ENCODE peak calls at places on chromosomes 16 and 17, in eight cellular contexts. One of them, this sample, is unnamed.

GRCh38 chr17:35171834-35172233 is 22.4 kb downstream of the SLC35G3 start:
- DNase-seq in transverse colon: no peak
- DNase-seq in prostate gland: no peak
- DNase-seq in IMR-90: peak
- DNase-seq in A549: no peak
- DNase-seq in K562: no peak
- DNase-seq in esophagus squamous epithelium: no peak
- DNase-seq in stomach: no peak
- DNase-seq in this sample: no peak

GRCh38 chr17:48054238-48055185 is 6.4 kb downstream of the NFE2L1 start:
- DNase-seq in prostate gland: peak
- DNase-seq in IMR-90: peak
- DNase-seq in stomach: peak
- DNase-seq in K562: peak
- DNase-seq in esophagus squamous epithelium: no peak
- DNase-seq in transverse colon: peak
- DNase-seq in A549: no peak
- DNase-seq in this sample: peak

GRCh38 chr16:8730335-8730915 is 56.0 kb downstream of the ABAT start:
- DNase-seq in IMR-90: no peak
- DNase-seq in transverse colon: no peak
- DNase-seq in K562: no peak
- DNase-seq in prostate gland: peak
- DNase-seq in A549: no peak
- DNase-seq in esophagus squamous epithelium: no peak
- DNase-seq in stomach: no peak
- DNase-seq in this sample: peak

GRCh38 chr17:44398692-44399691 is 9.5 kb upstream of the ITGA2B start:
- DNase-seq in stomach: no peak
- DNase-seq in esophagus squamous epithelium: no peak
- DNase-seq in prostate gland: no peak
- DNase-seq in transverse colon: no peak
- DNase-seq in K562: no peak
- DNase-seq in IMR-90: peak
- DNase-seq in A549: no peak
- DNase-seq in this sample: no peak

GRCh38 chr17:63474174-63474913 is 2.5 kb upstream of the ACE start:
- DNase-seq in transverse colon: peak
- DNase-seq in prostate gland: peak
- DNase-seq in stomach: peak
- DNase-seq in A549: no peak
- DNase-seq in esophagus squamous epithelium: no peak
- DNase-seq in IMR-90: no peak
- DNase-seq in K562: no peak
- DNase-seq in this sample: peak

GRCh38 chr16:85029413-85029794 is 1.8 kb downstream of the KIAA0513 start:
- DNase-seq in IMR-90: peak
- DNase-seq in A549: no peak
- DNase-seq in esophagus squamous epithelium: no peak
- DNase-seq in K562: peak
- DNase-seq in stomach: no peak
- DNase-seq in transverse colon: peak
- DNase-seq in prostate gland: peak
- DNase-seq in this sample: no peak

GRCh38 chr17:48194097-48194550 is 86.6 kb downstream of the SNX11 start:
- DNase-seq in esophagus squamous epithelium: no peak
- DNase-seq in IMR-90: peak
- DNase-seq in K562: no peak
- DNase-seq in prostate gland: no peak
- DNase-seq in transverse colon: no peak
- DNase-seq in A549: no peak
- DNase-seq in stomach: no peak
- DNase-seq in this sample: no peak

GRCh38 chr17:75338335-75338734 is 49.1 kb upstream of the SLC25A19 start:
- DNase-seq in prostate gland: no peak
- DNase-seq in esophagus squamous epithelium: no peak
- DNase-seq in IMR-90: peak
- DNase-seq in K562: no peak
- DNase-seq in A549: no peak
- DNase-seq in stomach: no peak
- DNase-seq in transverse colon: no peak
- DNase-seq in this sample: no peak

GRCh38 chr16:3965306-3965705 is 84.8 kb upstream of the CREBBP start:
- DNase-seq in IMR-90: no peak
- DNase-seq in esophagus squamous epithelium: no peak
- DNase-seq in stomach: no peak
- DNase-seq in A549: no peak
- DNase-seq in prostate gland: no peak
- DNase-seq in K562: no peak
- DNase-seq in transverse colon: no peak
- DNase-seq in this sample: no peak

GRCh38 chr16:28304214-28304613 is 11.9 kb downstream of the SBK1 start:
- DNase-seq in A549: no peak
- DNase-seq in transverse colon: no peak
- DNase-seq in K562: peak
- DNase-seq in stomach: peak
- DNase-seq in prostate gland: no peak
- DNase-seq in esophagus squamous epithelium: no peak
- DNase-seq in IMR-90: peak
- DNase-seq in this sample: peak

GRCh38 chr17:79800325-79801155 is 3.7 kb upstream of the CBX8 start:
- DNase-seq in transverse colon: peak
- DNase-seq in prostate gland: no peak
- DNase-seq in IMR-90: peak
- DNase-seq in A549: no peak
- DNase-seq in esophagus squamous epithelium: no peak
- DNase-seq in stomach: no peak
- DNase-seq in K562: no peak
- DNase-seq in this sample: peak

GRCh38 chr16:47465919-47466630 is 4.9 kb downstream of the PHKB start:
- DNase-seq in K562: no peak
- DNase-seq in prostate gland: no peak
- DNase-seq in transverse colon: no peak
- DNase-seq in esophagus squamous epithelium: no peak
- DNase-seq in A549: no peak
- DNase-seq in IMR-90: no peak
- DNase-seq in stomach: no peak
- DNase-seq in this sample: no peak

GRCh38 chr17:19747829-19748806 is at the start of gene ALDH3A1:
- DNase-seq in transverse colon: peak
- DNase-seq in IMR-90: no peak
- DNase-seq in esophagus squamous epithelium: no peak
- DNase-seq in K562: no peak
- DNase-seq in stomach: peak
- DNase-seq in prostate gland: peak
- DNase-seq in A549: peak
- DNase-seq in this sample: peak

GRCh38 chr16:57470683-57471082 is 8.2 kb downstream of the POLR2C start:
- DNase-seq in prostate gland: no peak
- DNase-seq in K562: no peak
- DNase-seq in A549: no peak
- DNase-seq in IMR-90: no peak
- DNase-seq in transverse colon: peak
- DNase-seq in stomach: peak
- DNase-seq in esophagus squamous epithelium: no peak
- DNase-seq in this sample: peak

GRCh38 chr17:41792835-41793748 is 6.6 kb upstream of the JUP start:
- DNase-seq in K562: peak
- DNase-seq in IMR-90: peak
- DNase-seq in A549: peak
- DNase-seq in stomach: peak
- DNase-seq in transverse colon: peak
- DNase-seq in prostate gland: peak
- DNase-seq in esophagus squamous epithelium: no peak
- DNase-seq in this sample: peak

GRCh38 chr17:31211352-31212012 is 85.6 kb downstream of the OMG start:
- DNase-seq in IMR-90: peak
- DNase-seq in A549: no peak
- DNase-seq in K562: no peak
- DNase-seq in stomach: no peak
- DNase-seq in transverse colon: no peak
- DNase-seq in prostate gland: no peak
- DNase-seq in esophagus squamous epithelium: no peak
- DNase-seq in this sample: no peak

GRCh38 chr17:77271421-77271820 is 130.7 kb downstream of the SEC14L1 start:
- DNase-seq in esophagus squamous epithelium: no peak
- DNase-seq in K562: no peak
- DNase-seq in prostate gland: no peak
- DNase-seq in transverse colon: no peak
- DNase-seq in IMR-90: no peak
- DNase-seq in stomach: no peak
- DNase-seq in A549: no peak
- DNase-seq in this sample: no peak

GRCh38 chr16:68235882-68236803 is at the start of gene ESRP2:
- DNase-seq in IMR-90: no peak
- DNase-seq in K562: no peak
- DNase-seq in A549: no peak
- DNase-seq in transverse colon: peak
- DNase-seq in esophagus squamous epithelium: no peak
- DNase-seq in stomach: peak
- DNase-seq in prostate gland: peak
- DNase-seq in this sample: peak
- TF ChIP-seq POLR2A in IMR-90: no peak
- TF ChIP-seq POLR2A in K562: no peak
- TF ChIP-seq POLR2A in A549: no peak
- TF ChIP-seq POLR2A in transverse colon: peak
- TF ChIP-seq POLR2A in esophagus squamous epithelium: peak
- TF ChIP-seq POLR2A in stomach: peak
- TF ChIP-seq POLR2A in prostate gland: peak
- TF ChIP-seq POLR2A in this sample: peak

GRCh38 chr16:52114414-52114813 is 432.5 kb downstream of the TOX3 start:
- DNase-seq in IMR-90: no peak
- DNase-seq in K562: no peak
- DNase-seq in transverse colon: no peak
- DNase-seq in stomach: no peak
- DNase-seq in prostate gland: no peak
- DNase-seq in esophagus squamous epithelium: no peak
- DNase-seq in A549: no peak
- DNase-seq in this sample: peak
- TF ChIP-seq POLR2A in IMR-90: no peak
- TF ChIP-seq POLR2A in K562: no peak
- TF ChIP-seq POLR2A in transverse colon: no peak
- TF ChIP-seq POLR2A in stomach: no peak
- TF ChIP-seq POLR2A in prostate gland: no peak
- TF ChIP-seq POLR2A in esophagus squamous epithelium: no peak
- TF ChIP-seq POLR2A in A549: no peak
- TF ChIP-seq POLR2A in this sample: no peak

GRCh38 chr17:27352481-27353460 is 58.9 kb downstream of the WSB1 start:
- DNase-seq in esophagus squamous epithelium: no peak
- DNase-seq in K562: no peak
- DNase-seq in stomach: no peak
- DNase-seq in IMR-90: peak
- DNase-seq in A549: peak
- DNase-seq in prostate gland: no peak
- DNase-seq in transverse colon: no peak
- DNase-seq in this sample: no peak
- TF ChIP-seq POLR2A in esophagus squamous epithelium: no peak
- TF ChIP-seq POLR2A in K562: peak
- TF ChIP-seq POLR2A in stomach: no peak
- TF ChIP-seq POLR2A in IMR-90: no peak
- TF ChIP-seq POLR2A in A549: no peak
- TF ChIP-seq POLR2A in prostate gland: no peak
- TF ChIP-seq POLR2A in transverse colon: no peak
- TF ChIP-seq POLR2A in this sample: no peak

DNA sequence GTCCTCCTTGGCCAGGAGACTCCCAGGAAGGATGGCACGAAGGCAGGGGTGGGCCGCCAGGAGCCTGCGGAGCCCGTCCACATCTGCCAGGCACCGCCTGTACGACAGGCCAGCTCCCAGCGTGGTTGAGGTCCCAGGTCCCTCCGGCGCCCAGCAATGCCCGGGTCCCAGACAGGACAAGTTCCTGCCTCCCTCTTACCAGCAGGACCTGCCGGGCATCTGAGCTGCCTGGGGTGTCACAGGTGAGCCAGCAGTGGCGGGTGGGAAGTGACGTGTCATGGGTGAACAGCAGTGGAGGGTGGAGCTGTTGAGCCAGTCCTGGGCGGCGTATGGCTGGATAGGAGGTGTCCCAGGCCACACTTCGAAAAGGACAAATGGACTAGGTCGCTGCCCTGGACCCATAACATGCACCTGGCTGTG is 15.7 kb upstream of the BAHCC1 start:
- DNase-seq in A549: no peak
- DNase-seq in prostate gland: peak
- DNase-seq in stomach: peak
- DNase-seq in transverse colon: peak
- DNase-seq in esophagus squamous epithelium: no peak
- DNase-seq in IMR-90: no peak
- DNase-seq in K562: peak
- DNase-seq in this sample: peak
- TF ChIP-seq POLR2A in A549: no peak
- TF ChIP-seq POLR2A in prostate gland: peak
- TF ChIP-seq POLR2A in stomach: no peak
- TF ChIP-seq POLR2A in transverse colon: peak
- TF ChIP-seq POLR2A in esophagus squamous epithelium: peak
- TF ChIP-seq POLR2A in IMR-90: no peak
- TF ChIP-seq POLR2A in K562: no peak
- TF ChIP-seq POLR2A in this sample: peak

This sample was measured in body of pancreas.